ENCODE peak calls at places on chromosome 19, in ten cellular contexts. S is OCI-LY7; B is neural progenitor cell; N is upper lobe of left lung; C is adrenal gland; Z is CD8-positive, alpha-beta T cell; M is fibroblast of villous mesenchyme; O is progenitor cell of endocrine pancreas; D is left lung; H is uterus. A is an unnamed sample.

GRCh38 chr19:33273881-33274662 is 28.3 kb downstream of the CEBPA start:
- DNase-seq in S (no peak), B (no peak), N (peak), C (no peak), Z (no peak), M (peak), O (no peak), D (peak), H (peak), A (peak)

GRCh38 chr19:55146078-55146647 is 2.8 kb downstream of the TNNT1 start:
- DNase-seq in S (peak), B (peak), N (no peak), C (no peak), Z (no peak), M (no peak), O (no peak), D (no peak), H (no peak), A (peak)

GRCh38 chr19:49387936-49388372 is at the start of gene KASH5:
- DNase-seq in S (peak), B (no peak), N (peak), C (peak), Z (peak), M (peak), O (no peak), D (peak), H (peak), A (no peak)

GRCh38 chr19:51122112-51122981 is 2.4 kb upstream of the SIGLEC9 start:
- DNase-seq in S (no peak), B (no peak), N (peak), C (no peak), Z (no peak), M (no peak), O (no peak), D (peak), H (no peak), A (no peak)

GRCh38 chr19:4715529-4716221 is 8.0 kb downstream of the DPP9 start:
- DNase-seq in S (no peak), B (no peak), N (peak), C (peak), Z (no peak), M (no peak), O (no peak), D (no peak), H (no peak), A (no peak)

GRCh38 chr19:49391581-49392399 is 3.7 kb downstream of the KASH5 start:
- DNase-seq in S (peak), B (peak), N (peak), C (peak), Z (peak), M (peak), O (peak), D (peak), H (peak), A (peak)

GRCh38 chr19:37564624-37565369 is 29.8 kb downstream of the ZNF571 start:
- DNase-seq in S (no peak), B (no peak), N (no peak), C (no peak), Z (no peak), M (no peak), O (no peak), D (no peak), H (no peak), A (no peak)

GRCh38 chr19:18743281-18743825 is 47.8 kb downstream of the COMP start:
- DNase-seq in S (no peak), B (peak), N (peak), C (peak), Z (no peak), M (peak), O (no peak), D (no peak), H (peak), A (no peak)

GRCh38 chr19:37855098-37855497 is 51.3 kb downstream of the WDR87 start:
- DNase-seq in S (no peak), B (no peak), N (peak), C (no peak), Z (no peak), M (peak), O (no peak), D (peak), H (no peak), A (no peak)

GRCh38 chr19:49348305-49349188 is 13.3 kb downstream of the CD37 start:
- DNase-seq in S (peak), B (no peak), N (no peak), C (no peak), Z (no peak), M (no peak), O (no peak), D (no peak), H (no peak), A (no peak)

GRCh38 chr19:21910318-21910717 is 74.3 kb upstream of the ZNF43 start:
- DNase-seq in S (no peak), B (no peak), N (no peak), C (no peak), Z (no peak), M (no peak), O (no peak), D (no peak), H (no peak), A (no peak)

GRCh38 chr19:50435627-50436026 is 2.9 kb downstream of the MYBPC2 start:
- DNase-seq in S (no peak), B (no peak), N (no peak), C (no peak), Z (no peak), M (no peak), O (no peak), D (peak), H (no peak), A (no peak)

GRCh38 chr19:15358918-15359317 is 20.7 kb downstream of the AKAP8 start:
- DNase-seq in S (no peak), B (no peak), N (no peak), C (no peak), Z (no peak), M (peak), O (no peak), D (no peak), H (no peak), A (no peak)

GRCh38 chr19:42062381-42062780 is 7.6 kb downstream of the GRIK5 start:
- DNase-seq in S (no peak), B (no peak), N (no peak), C (no peak), Z (no peak), M (no peak), O (no peak), D (no peak), H (no peak), A (no peak)

GRCh38 chr19:52155596-52156359 is 15.6 kb downstream of the ZNF836 start:
- DNase-seq in S (no peak), B (no peak), N (no peak), C (no peak), Z (no peak), M (no peak), O (no peak), D (no peak), H (no peak), A (no peak)

DNA sequence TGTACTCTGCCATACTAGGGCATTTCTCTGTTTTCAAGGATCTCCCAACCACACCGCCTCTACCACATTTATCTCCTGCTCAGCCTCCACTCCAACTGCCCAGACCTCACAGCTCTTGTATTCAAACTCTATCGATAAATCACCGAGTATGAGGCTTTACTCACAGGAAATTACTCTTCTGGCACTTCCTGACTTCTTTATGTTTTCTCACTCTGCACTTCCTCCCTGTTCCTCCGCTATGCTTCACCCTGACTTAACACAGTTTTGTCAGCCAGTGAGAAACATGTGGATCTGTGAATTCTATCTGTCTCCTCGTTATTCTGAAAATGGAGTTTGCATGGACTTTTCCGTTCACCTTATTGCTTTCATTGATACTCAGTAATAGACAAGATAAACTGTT is 2.6 kb upstream of the CARD8 start:
- DNase-seq in S (peak), B (no peak), N (no peak), C (no peak), Z (no peak), M (no peak), O (no peak), D (no peak), H (no peak), A (no peak)
- TF ChIP-seq CTCF in S (no peak), B (no peak), N (no peak), C (no peak), Z (no peak), M (no peak), O (no peak), D (no peak), H (no peak), A (no peak)

GRCh38 chr19:632228-633067 is 889 bp downstream of the POLRMT start:
- DNase-seq in S (peak), B (peak), N (peak), C (peak), Z (no peak), M (peak), O (no peak), D (no peak), H (no peak), A (peak)

GRCh38 chr19:629961-630714 is 3.2 kb downstream of the POLRMT start:
- DNase-seq in S (no peak), B (no peak), N (no peak), C (no peak), Z (no peak), M (no peak), O (no peak), D (no peak), H (no peak), A (no peak)

GRCh38 chr19:634975-635652 is 1.8 kb upstream of the POLRMT start:
- DNase-seq in S (no peak), B (no peak), N (no peak), C (no peak), Z (no peak), M (no peak), O (no peak), D (no peak), H (no peak), A (no peak)

GRCh38 chr19:633786-634639 is 676 bp upstream of the POLRMT start:
- DNase-seq in S (peak), B (peak), N (no peak), C (no peak), Z (no peak), M (no peak), O (no peak), D (no peak), H (no peak), A (no peak)

DNA sequence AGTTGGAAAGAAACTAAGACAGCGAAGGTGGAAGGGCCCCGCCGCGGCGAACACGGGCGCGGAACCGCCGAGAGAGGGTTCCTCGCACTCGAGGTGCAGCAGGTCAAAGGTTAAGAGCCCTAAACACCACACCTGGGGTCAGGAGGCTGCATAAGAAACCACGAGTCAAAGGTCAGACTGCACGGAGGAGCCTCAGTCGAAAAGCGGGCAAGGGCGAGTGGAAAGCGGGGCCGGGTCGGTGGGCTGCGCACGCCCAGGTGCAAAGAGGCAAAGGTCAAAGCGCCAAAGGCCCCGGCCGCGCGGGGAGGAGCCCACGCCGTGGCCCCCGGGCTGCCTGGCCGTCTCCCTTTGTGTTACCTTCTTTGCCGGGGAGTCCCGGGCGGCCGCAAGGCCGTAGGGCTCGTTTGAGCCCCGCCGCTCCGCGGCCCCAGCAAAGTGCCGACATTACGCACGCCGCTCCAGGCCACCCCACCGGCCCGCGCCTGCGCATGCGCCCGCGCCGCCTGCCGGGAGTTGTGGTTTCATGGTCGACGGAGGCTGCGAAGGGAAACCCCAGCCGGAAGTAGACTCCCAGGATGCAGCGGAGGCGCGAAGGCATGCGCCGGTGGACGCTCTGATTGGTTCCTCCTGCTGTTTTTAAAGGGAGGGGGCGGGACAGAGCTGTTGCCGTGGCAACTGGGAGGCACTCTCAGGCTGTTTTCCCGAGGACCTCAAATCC is at the start of gene POLRMT:
- DNase-seq in S (peak), B (peak), N (peak), C (peak), Z (peak), M (peak), O (peak), D (peak), H (peak), A (peak)
- TF ChIP-seq CTCF in S (no peak), B (no peak), N (peak), C (peak), Z (no peak), M (no peak), O (no peak), D (peak), H (peak), A (no peak)

GRCh38 chr19:3493651-3494050 is 6.8 kb downstream of the DOHH start:
- DNase-seq in S (no peak), B (no peak), N (no peak), C (no peak), Z (no peak), M (no peak), O (no peak), D (no peak), H (no peak), A (no peak)

GRCh38 chr19:3497757-3498515 is 2.5 kb downstream of the DOHH start:
- DNase-seq in S (no peak), B (no peak), N (no peak), C (no peak), Z (no peak), M (no peak), O (no peak), D (no peak), H (no peak), A (no peak)

GRCh38 chr19:3494051-3494450 is 6.4 kb downstream of the DOHH start:
- DNase-seq in S (peak), B (peak), N (no peak), C (no peak), Z (peak), M (no peak), O (no peak), D (no peak), H (no peak), A (peak)

GRCh38 chr19:3494559-3494958 is 5.9 kb downstream of the DOHH start:
- DNase-seq in S (no peak), B (no peak), N (no peak), C (no peak), Z (no peak), M (no peak), O (no peak), D (no peak), H (no peak), A (no peak)

GRCh38 chr19:3496392-3497273 is 3.8 kb downstream of the DOHH start:
- DNase-seq in S (no peak), B (no peak), N (no peak), C (no peak), Z (no peak), M (no peak), O (no peak), D (peak), H (no peak), A (no peak)
- TF ChIP-seq CTCF in S (no peak), B (no peak), N (no peak), C (no peak), Z (no peak), M (no peak), O (no peak), D (no peak), H (no peak), A (no peak)

DNA sequence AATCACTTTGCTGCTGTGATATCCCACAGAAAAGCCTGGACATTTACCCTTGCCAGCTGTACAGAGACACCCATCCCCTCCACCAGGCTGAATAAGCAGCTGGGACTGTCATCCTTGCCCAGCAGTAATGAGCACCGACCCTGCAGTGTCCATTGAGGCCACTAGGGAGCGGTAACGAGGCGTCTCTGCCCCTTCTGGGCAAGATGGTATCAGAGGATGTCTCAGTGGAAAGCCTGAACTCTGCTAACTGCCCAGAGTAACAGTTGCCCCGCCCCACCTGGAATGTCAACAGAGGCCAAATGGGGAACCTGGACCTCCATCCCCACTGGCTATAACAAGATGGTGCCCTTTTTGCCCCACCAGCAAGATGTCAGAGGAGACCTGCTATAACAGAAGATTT is 22.8 kb upstream of the CEACAM20 start:
- DNase-seq in S (peak), B (peak), N (no peak), C (peak), Z (no peak), M (peak), O (peak), D (no peak), H (no peak), A (peak)
- TF ChIP-seq CTCF in S (peak), B (peak), N (peak), C (peak), Z (no peak), M (peak), O (peak), D (peak), H (no peak), A (peak)

DNA sequence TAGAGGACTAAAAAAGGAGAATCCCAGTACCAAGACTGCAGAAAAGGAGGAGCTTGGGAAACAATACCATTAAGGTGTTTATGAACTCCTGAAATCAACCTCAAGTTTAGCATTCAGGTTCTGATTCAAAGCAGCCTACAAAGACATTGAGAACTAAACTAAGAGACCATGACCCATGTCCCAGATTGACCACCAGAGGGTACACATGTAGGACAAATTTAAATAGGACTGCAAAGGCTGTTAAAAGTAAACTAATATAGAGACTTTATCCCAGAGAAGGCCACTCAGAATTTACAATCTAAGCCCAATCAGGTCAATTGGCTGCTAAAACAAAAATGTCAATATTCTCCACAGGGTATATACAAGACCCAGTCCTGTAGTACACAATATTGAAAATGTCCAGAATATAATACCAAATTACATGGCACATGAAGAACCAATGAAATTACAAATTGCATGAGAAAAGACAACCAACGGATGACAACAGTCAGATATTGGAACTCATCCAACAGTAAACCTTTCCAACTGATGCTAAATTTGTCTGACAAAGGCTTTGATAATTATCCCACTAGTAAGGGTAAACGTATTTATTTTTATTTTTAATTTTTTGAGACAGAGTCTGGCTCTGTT is 682.4 kb downstream of the UQCRFS1 start:
- DNase-seq in S (no peak), B (no peak), N (no peak), C (no peak), Z (no peak), M (no peak), O (no peak), D (no peak), H (no peak), A (no peak)
- TF ChIP-seq CTCF in S (peak), B (no peak), N (no peak), C (no peak), Z (no peak), M (no peak), O (no peak), D (no peak), H (no peak), A (no peak)

GRCh38 chr19:17579523-17580244 is 24.2 kb downstream of the COLGALT1 start:
- DNase-seq in S (peak), B (peak), N (peak), C (peak), Z (no peak), M (peak), O (no peak), D (peak), H (peak), A (peak)

GRCh38 chr19:17582613-17583012 is 27.2 kb downstream of the COLGALT1 start:
- DNase-seq in S (no peak), B (no peak), N (no peak), C (no peak), Z (no peak), M (no peak), O (no peak), D (no peak), H (no peak), A (no peak)

GRCh38 chr19:17577698-17578097 is 22.2 kb downstream of the COLGALT1 start:
- DNase-seq in S (no peak), B (no peak), N (no peak), C (no peak), Z (no peak), M (no peak), O (no peak), D (no peak), H (no peak), A (no peak)

GRCh38 chr19:17581211-17581874 is 25.9 kb downstream of the COLGALT1 start:
- DNase-seq in S (no peak), B (no peak), N (no peak), C (no peak), Z (no peak), M (no peak), O (no peak), D (no peak), H (no peak), A (no peak)

DNA sequence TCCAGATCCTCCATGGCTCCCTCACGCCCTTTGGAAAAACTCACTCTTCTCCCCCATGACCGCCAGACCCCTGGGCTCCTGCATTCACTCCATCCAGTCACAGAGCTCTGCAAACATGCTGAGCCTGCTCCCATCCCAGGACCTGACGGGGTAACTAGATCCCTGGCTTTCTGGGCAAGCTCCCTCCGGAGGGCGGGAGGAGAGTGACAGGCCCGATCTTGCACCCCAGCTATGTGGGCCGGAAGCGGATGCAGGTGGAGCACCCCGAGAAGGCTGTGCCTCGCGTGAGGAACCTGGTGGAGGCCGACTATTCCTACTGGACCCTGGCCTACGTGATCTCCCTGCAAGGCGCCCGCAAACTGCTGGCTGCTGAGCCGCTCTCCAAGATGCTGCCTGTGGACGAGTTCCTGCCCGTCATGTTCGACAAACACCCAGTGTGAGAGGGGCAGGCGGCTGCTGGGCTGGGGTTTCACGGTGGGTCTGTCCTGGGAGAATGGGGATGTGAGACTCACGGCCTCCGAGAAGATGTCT is 25.1 kb downstream of the COLGALT1 start:
- DNase-seq in S (no peak), B (no peak), N (no peak), C (no peak), Z (no peak), M (no peak), O (no peak), D (no peak), H (no peak), A (no peak)
- TF ChIP-seq CTCF in S (no peak), B (no peak), N (no peak), C (no peak), Z (no peak), M (no peak), O (no peak), D (no peak), H (no peak), A (no peak)

GRCh38 chr19:30237146-30237545 is 135.0 kb upstream of the ZNF536 start:
- DNase-seq in S (no peak), B (peak), N (no peak), C (no peak), Z (no peak), M (no peak), O (no peak), D (no peak), H (no peak), A (no peak)
- TF ChIP-seq CTCF in S (no peak), B (no peak), N (no peak), C (no peak), Z (no peak), M (no peak), O (no peak), D (no peak), H (no peak), A (no peak)